ENCODE peak calls at places on chromosomes 4 and X, in four cellular contexts. C is tibial nerve, L is BJ, P is testis. Y is an unnamed sample.

GRCh38 chr4:6011686-6012085 is 6.5 kb downstream of the C4orf50 start:
- DNase-seq in C (no peak), L (no peak), P (peak), Y (no peak)

GRCh38 chrX:150546711-150547153 is 21.7 kb upstream of the MTM1 start:
- DNase-seq in C (no peak), L (no peak), P (peak), Y (no peak)

GRCh38 chr4:22515888-22516541 is at the start of gene ADGRA3:
- DNase-seq in C (peak), L (no peak), P (peak), Y (peak)

GRCh38 chrX:39886282-39886681 is 211.5 kb downstream of the BCOR start:
- DNase-seq in C (no peak), L (no peak), P (peak), Y (no peak)

GRCh38 chrX:30141966-30142365 is 73.4 kb upstream of the MAGEB2 start:
- DNase-seq in C (no peak), L (no peak), P (peak), Y (peak)

GRCh38 chrX:24647257-24648058 is at the start of gene PCYT1B:
- DNase-seq in C (peak), L (peak), P (peak), Y (peak)

GRCh38 chr4:15893967-15894366 is 44.6 kb downstream of the FGFBP1 start:
- DNase-seq in C (no peak), L (peak), P (no peak), Y (peak)

GRCh38 chrX:16856744-16857143 is 13.4 kb downstream of the RBBP7 start:
- DNase-seq in C (no peak), L (no peak), P (no peak), Y (no peak)

GRCh38 chr4:13905543-13905942 is 278.0 kb upstream of the BOD1L1 start:
- DNase-seq in C (no peak), L (no peak), P (no peak), Y (peak)

GRCh38 chrX:14697453-14697852 is 168.1 kb downstream of the GLRA2 start:
- DNase-seq in C (no peak), L (no peak), P (no peak), Y (peak)

GRCh38 chr4:40150932-40151331 is 45.9 kb upstream of the RHOH start:
- DNase-seq in C (no peak), L (no peak), P (no peak), Y (no peak)

GRCh38 chr4:40645576-40645975 is 15.9 kb upstream of the RBM47 start:
- DNase-seq in C (no peak), L (no peak), P (no peak), Y (no peak)

GRCh38 chrX:75547783-75548182 is 24.9 kb upstream of the ZDHHC15 start:
- DNase-seq in C (peak), L (no peak), P (peak), Y (no peak)

GRCh38 chrX:68163446-68163845 is 269.8 kb downstream of the OPHN1 start:
- DNase-seq in C (no peak), L (no peak), P (no peak), Y (peak)

GRCh38 chr4:158793021-158793420 is 24.2 kb downstream of the FNIP2 start:
- DNase-seq in C (no peak), L (no peak), P (no peak), Y (no peak)

GRCh38 chrX:127490000-127490399 is 562.2 kb downstream of the ACTRT1 start:
- DNase-seq in C (no peak), L (no peak), P (no peak), Y (no peak)

GRCh38 chrX:31392541-31392940 is 320.7 kb upstream of the FTHL17 start:
- DNase-seq in C (no peak), L (no peak), P (no peak), Y (no peak)

GRCh38 chr4:1417522-1418390 is 11.5 kb upstream of the NKX1-1 start:
- DNase-seq in C (peak), L (no peak), P (peak), Y (no peak)

GRCh38 chr4:785332-786073 is 40.4 kb downstream of the CPLX1 start:
- DNase-seq in C (peak), L (no peak), P (no peak), Y (no peak)

GRCh38 chr4:17780461-17781071 is 855 bp downstream of the FAM184B start:
- DNase-seq in C (no peak), L (no peak), P (no peak), Y (no peak)

GRCh38 chr4:17785858-17786257 is 4.4 kb upstream of the FAM184B start:
- DNase-seq in C (no peak), L (no peak), P (no peak), Y (no peak)

GRCh38 chr4:17778431-17778830 is 3.0 kb downstream of the FAM184B start:
- DNase-seq in C (no peak), L (no peak), P (no peak), Y (no peak)

GRCh38 chr4:17781072-17781830 is at the start of gene FAM184B:
- DNase-seq in C (no peak), L (no peak), P (no peak), Y (no peak)

DNA sequence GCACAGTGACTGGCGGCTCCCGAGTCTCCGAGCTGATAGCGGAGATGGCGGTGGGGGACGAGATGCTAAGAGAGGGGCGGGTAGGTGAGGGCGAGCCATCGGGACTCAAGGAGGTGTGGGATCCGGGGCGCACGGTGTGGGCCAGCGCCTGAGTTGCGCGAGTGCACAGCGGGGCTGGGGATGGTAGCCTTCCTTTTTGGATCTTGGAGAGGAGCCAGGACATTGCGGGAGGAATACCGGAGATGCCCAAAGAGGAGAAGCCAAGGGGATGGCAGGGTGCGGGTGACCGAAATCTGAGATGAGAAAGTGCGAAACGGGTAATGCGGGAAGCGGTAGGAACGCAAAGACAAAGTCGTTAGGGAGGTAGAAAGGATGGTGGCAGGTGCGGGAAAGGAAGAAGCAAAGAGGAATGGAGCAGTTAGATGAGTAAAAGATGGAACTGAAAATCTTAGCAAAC is 438 bp upstream of the FAM184B start:
- DNase-seq in C (no peak), L (no peak), P (no peak), Y (no peak)
- H3K4me3 ChIP-seq in C (peak), L (peak), P (peak), Y (no peak)

GRCh38 chr4:147594107-147594506 is 23.1 kb upstream of the TMEM184C start:
- DNase-seq in C (no peak), L (no peak), P (no peak), Y (no peak)
- TF ChIP-seq CTCF in C (no peak), L (peak), P (no peak), Y (peak)

DNA sequence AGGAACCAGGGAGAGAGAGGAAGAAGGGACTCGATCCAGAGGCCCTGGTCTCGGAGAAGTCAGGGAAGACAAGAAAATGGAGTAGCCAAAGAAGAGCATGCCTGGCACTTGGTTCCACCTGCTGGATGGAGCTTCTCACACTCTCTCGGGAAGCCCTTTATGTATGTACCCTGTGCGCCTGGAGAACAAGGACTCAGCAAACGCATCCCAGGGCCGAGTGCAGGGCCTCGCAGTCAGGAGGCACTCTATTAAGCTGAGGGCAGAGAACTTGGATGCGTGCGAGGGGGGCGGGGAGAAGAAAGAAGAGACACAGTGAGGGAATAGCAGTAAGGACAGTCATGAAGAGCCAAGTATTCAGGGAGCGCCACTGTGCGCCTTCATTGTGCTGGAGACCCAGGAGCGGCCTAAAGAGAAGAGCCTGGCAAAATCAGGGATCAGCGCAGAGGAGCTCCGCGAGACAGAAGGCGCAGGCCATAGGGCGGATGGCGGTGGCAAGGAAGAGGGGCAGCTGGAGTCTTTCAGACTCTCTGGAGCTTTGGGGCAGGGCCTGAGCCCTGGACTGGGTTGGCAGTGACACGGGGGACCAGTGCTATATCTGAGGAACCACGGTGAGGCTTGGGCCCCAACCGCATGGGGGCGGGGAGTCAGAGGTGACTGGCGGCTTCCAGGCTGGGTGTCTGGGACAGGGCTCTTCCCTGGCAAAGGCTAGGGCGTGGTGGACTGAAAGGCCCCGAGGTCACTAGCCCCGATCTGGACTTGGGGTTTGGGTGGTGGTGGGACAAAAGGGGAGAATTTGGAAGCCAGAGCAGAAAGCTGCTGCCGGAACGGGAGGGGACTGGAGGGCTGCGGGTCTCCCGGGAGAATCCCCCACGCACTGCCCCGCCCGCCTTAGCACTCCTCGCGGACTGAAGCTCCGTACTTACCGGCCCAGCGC is 1.9 kb upstream of the SEPTIN6 start:
- DNase-seq in C (no peak), L (no peak), P (peak), Y (no peak)
- H3K4me3 ChIP-seq in C (no peak), L (no peak), P (no peak), Y (no peak)

GRCh38 chr4:41878170-41878941 is 56.9 kb upstream of the TMEM33 start:
- DNase-seq in C (no peak), L (no peak), P (no peak), Y (no peak)

GRCh38 chr4:41874398-41874797 is 60.8 kb upstream of the TMEM33 start:
- DNase-seq in C (no peak), L (no peak), P (no peak), Y (no peak)

GRCh38 chr4:41874873-41875272 is 60.4 kb upstream of the TMEM33 start:
- DNase-seq in C (no peak), L (no peak), P (no peak), Y (no peak)

GRCh38 chr4:41877020-41877796 is 58.0 kb upstream of the TMEM33 start:
- DNase-seq in C (no peak), L (no peak), P (no peak), Y (no peak)

GRCh38 chr4:41873380-41874295 is 61.6 kb upstream of the TMEM33 start:
- DNase-seq in C (no peak), L (no peak), P (no peak), Y (no peak)
- TF ChIP-seq CTCF in C (no peak), L (no peak), P (no peak), Y (no peak)

DNA sequence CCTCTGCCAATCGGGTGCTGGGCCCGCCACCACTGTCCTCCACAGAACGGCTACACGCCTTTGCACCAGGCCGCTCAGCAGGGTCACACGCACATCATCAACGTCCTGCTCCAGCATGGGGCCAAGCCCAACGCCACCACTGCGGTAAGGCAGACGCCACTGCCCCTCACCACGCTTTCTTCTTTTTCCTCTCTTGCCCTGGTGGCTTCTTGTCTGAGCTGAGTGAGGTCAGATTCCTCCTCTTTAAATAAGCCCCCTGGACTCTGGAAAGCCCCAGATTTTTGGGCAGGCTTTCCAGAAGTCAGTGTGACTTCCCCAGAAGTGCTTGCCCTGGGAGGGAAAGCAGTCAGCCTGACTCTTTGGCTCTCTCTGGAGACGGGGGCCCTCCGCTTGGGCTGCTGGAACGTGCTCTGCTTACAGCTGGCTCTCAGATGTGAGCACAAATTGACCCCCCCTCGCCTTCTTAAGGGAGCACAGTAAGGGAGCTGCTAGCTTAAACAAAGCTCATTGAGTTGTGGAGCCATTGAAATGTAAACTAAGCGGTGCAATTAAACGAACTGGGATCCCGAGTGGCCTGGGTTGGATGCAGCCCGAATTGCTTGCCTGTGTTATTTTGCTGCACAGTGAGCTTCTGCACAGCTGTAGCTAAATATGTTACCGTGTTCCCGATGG is 243.1 kb downstream of the ANK2 start:
- DNase-seq in C (no peak), L (no peak), P (peak), Y (peak)
- H3K4me3 ChIP-seq in C (peak), L (no peak), P (no peak), Y (no peak)

GRCh38 chrX:19674041-19674769 is 158.9 kb upstream of the MAP3K15 start:
- DNase-seq in C (no peak), L (no peak), P (no peak), Y (no peak)
- TF ChIP-seq CTCF in C (no peak), L (no peak), P (no peak), Y (no peak)

Y was measured in fibroblast of mammary gland.